ENCODE peak calls at places on chromosome 16, in eight cellular contexts. Y is A549; O is EL; X is colonic mucosa; U is NCI-H345; E is aorta; P is OCI-M1; M is activated effector memory CD4-positive, alpha-beta T cell treated with anti-CD3 and anti-CD28 coated beads, Interleukin-2, amount 50 U/mL, for 16 hours. V is an unnamed sample.

GRCh38 chr16:10787304-10787703 is 31.3 kb downstream of the TVP23A start:
- DNase-seq in E (no peak), M (no peak), U (no peak), O (no peak), X (no peak), Y (no peak), P (peak; percentile 76), V (no peak)

GRCh38 chr16:79469999-79470398 is 130.5 kb downstream of the MAF start:
- DNase-seq in E (peak; percentile 49), U (no peak), P (no peak), O (no peak), Y (no peak), M (no peak), X (peak; percentile 27), V (no peak)

GRCh38 chr16:47565454-47565853 is 104.3 kb downstream of the PHKB start:
- DNase-seq in X (peak; percentile 25), P (peak; percentile 36), U (no peak), E (peak; percentile 82), M (peak; percentile 72), O (peak; percentile 87), Y (no peak), V (no peak)

GRCh38 chr16:85631802-85632393 is 18.8 kb downstream of the GSE1 start:
- DNase-seq in E (no peak), P (no peak), O (no peak), Y (no peak), U (no peak), M (no peak), X (no peak), V (no peak)

GRCh38 chr16:53892155-53892554 is 188.2 kb downstream of the FTO start:
- DNase-seq in U (peak; percentile 25), P (peak; percentile 72), O (peak; percentile 68), M (no peak), X (peak; percentile 72), Y (peak; percentile 24), E (no peak), V (peak; percentile 13)

GRCh38 chr16:10495031-10495345 is 85.4 kb downstream of the EMP2 start:
- DNase-seq in U (no peak), Y (no peak), M (no peak), E (no peak), X (no peak), O (no peak), P (no peak), V (no peak)

GRCh38 chr16:73026754-73027654 is 20.9 kb downstream of the ZFHX3 start:
- DNase-seq in E (no peak), P (no peak), Y (no peak), X (no peak), U (no peak), O (no peak), M (peak; percentile 17), V (no peak)

GRCh38 chr16:2777231-2777902 is at the start of gene ELOB:
- DNase-seq in X (peak; percentile 89), P (peak; percentile 90), O (peak; percentile 80), M (peak; percentile 97), U (peak; percentile 90), E (peak; percentile 92), Y (peak; percentile 89), V (peak; percentile 97)

GRCh38 chr16:85593503-85594195 is 19.5 kb upstream of the GSE1 start:
- DNase-seq in U (no peak), E (no peak), P (peak; percentile 29), O (no peak), X (no peak), Y (no peak), M (no peak), V (no peak)

GRCh38 chr16:84687715-84688114 is 12.1 kb upstream of the USP10 start:
- DNase-seq in M (no peak), X (no peak), U (no peak), E (no peak), O (peak; percentile 86), P (no peak), Y (no peak), V (peak; percentile 26)

GRCh38 chr16:70659546-70659945 is 13.2 kb downstream of the IL34 start:
- DNase-seq in U (no peak), E (no peak), Y (no peak), P (no peak), X (no peak), M (no peak), O (no peak), V (no peak)

GRCh38 chr16:54342001-54342776 is 55.6 kb upstream of the IRX3 start:
- DNase-seq in M (no peak), P (no peak), U (no peak), X (no peak), O (peak; percentile 71), E (no peak), Y (no peak), V (no peak)

GRCh38 chr16:1906052-1906845 is 12.0 kb downstream of the HS3ST6 start:
- DNase-seq in O (no peak), U (peak; percentile 85), Y (no peak), E (no peak), X (no peak), M (no peak), P (no peak), V (no peak)